ENCODE peak calls at places on chromosomes 6 and 20, in seven cellular contexts. X is EL, Z is T follicular helper cell, A is HEK293T, E is AG09319, K is epithelial cell of esophagus, N is OCI-M1. O is an unnamed sample.

GRCh38 chr20:53434662-53435061 is 159.0 kb downstream of the ZNF217 start:
- DNase-seq in X (no peak), Z (no peak), A (no peak), E (no peak), K (no peak), N (no peak), O (no peak)

GRCh38 chr6:144285548-144285797 is 338 bp downstream of the UTRN start:
- DNase-seq in X (no peak), Z (no peak), A (no peak), E (no peak), K (no peak), N (no peak), O (no peak)

GRCh38 chr20:4108495-4109306 is 93.3 kb upstream of the RNF24 start:
- DNase-seq in X (peak), Z (peak), A (peak), E (peak), K (peak), N (peak), O (peak)

GRCh38 chr6:32668226-32668747 is 1.8 kb upstream of the HLA-DQB1 start:
- DNase-seq in X (no peak), Z (peak), A (peak), E (no peak), K (peak), N (peak), O (peak)

GRCh38 chr6:142820336-142821016 is 124.5 kb downstream of the HIVEP2 start:
- DNase-seq in X (no peak), Z (no peak), A (no peak), E (no peak), K (no peak), N (no peak), O (no peak)

GRCh38 chr6:168554898-168555617 is 114.1 kb downstream of the SMOC2 start:
- DNase-seq in X (no peak), Z (no peak), A (no peak), E (no peak), K (no peak), N (no peak), O (no peak)

GRCh38 chr6:122028933-122029332 is 370.5 kb upstream of the HSF2 start:
- DNase-seq in X (no peak), Z (no peak), A (no peak), E (no peak), K (peak), N (no peak), O (peak)

GRCh38 chr20:35146299-35146921 is 726 bp downstream of the EDEM2 start:
- DNase-seq in X (peak), Z (no peak), A (peak), E (no peak), K (peak), N (peak), O (peak)

GRCh38 chr6:142784344-142784743 is 160.6 kb downstream of the HIVEP2 start:
- DNase-seq in X (no peak), Z (no peak), A (no peak), E (no peak), K (no peak), N (no peak), O (no peak)

GRCh38 chr20:4633780-4634179 is 87.9 kb upstream of the PRND start:
- DNase-seq in X (peak), Z (no peak), A (no peak), E (peak), K (peak), N (no peak), O (peak)

GRCh38 chr6:35752330-35752729 is 15.5 kb downstream of the ARMC12 start:
- DNase-seq in X (no peak), Z (no peak), A (no peak), E (no peak), K (no peak), N (no peak), O (no peak)

GRCh38 chr20:36310215-36310981 is 4.3 kb downstream of the DLGAP4 start:
- DNase-seq in X (no peak), Z (no peak), A (peak), E (no peak), K (no peak), N (no peak), O (no peak)

GRCh38 chr20:53609501-53610445 is 16.1 kb upstream of the ZNF217 start:
- DNase-seq in X (peak), Z (peak), A (peak), E (no peak), K (no peak), N (peak), O (peak)

GRCh38 chr6:124967444-124967843 is 5.2 kb downstream of the RNF217 start:
- DNase-seq in X (peak), Z (no peak), A (no peak), E (no peak), K (peak), N (no peak), O (no peak)

GRCh38 chr6:84774174-84775158 is 10.1 kb upstream of the TBX18 start:
- DNase-seq in X (peak), Z (no peak), A (no peak), E (no peak), K (peak), N (no peak), O (peak)

GRCh38 chr6:69392745-69393144 is 404.1 kb downstream of the LMBRD1 start:
- DNase-seq in X (no peak), Z (no peak), A (no peak), E (no peak), K (no peak), N (no peak), O (no peak)

GRCh38 chr6:167683028-167683862 is 143.5 kb upstream of the AFDN start:
- DNase-seq in X (no peak), Z (no peak), A (no peak), E (no peak), K (peak), N (no peak), O (no peak)

GRCh38 chr20:49187330-49188100 is 619 bp downstream of the STAU1 start:
- DNase-seq in X (no peak), Z (peak), A (no peak), E (no peak), K (peak), N (peak), O (peak)

GRCh38 chr6:154410619-154411044 is 54.0 kb upstream of the IPCEF1 start:
- DNase-seq in X (peak), Z (no peak), A (peak), E (peak), K (peak), N (peak), O (peak)

GRCh38 chr6:168334072-168334471 is 14.5 kb upstream of the DACT2 start:
- DNase-seq in X (no peak), Z (no peak), A (no peak), E (no peak), K (no peak), N (no peak), O (no peak)

GRCh38 chr20:23446505-23446904 is 6.2 kb downstream of the CST11 start:
- DNase-seq in X (peak), Z (no peak), A (peak), E (no peak), K (peak), N (peak), O (peak)

GRCh38 chr6:34389034-34389433 is 3.4 kb downstream of the NUDT3 start:
- DNase-seq in X (no peak), Z (no peak), A (no peak), E (no peak), K (no peak), N (no peak), O (peak)

GRCh38 chr6:164695896-164696295 is 613.5 kb downstream of the C6orf118 start:
- DNase-seq in X (no peak), Z (no peak), A (no peak), E (no peak), K (no peak), N (peak), O (no peak)

GRCh38 chr20:14360386-14360785 is 23.0 kb upstream of the FLRT3 start:
- DNase-seq in X (no peak), Z (no peak), A (no peak), E (no peak), K (peak), N (no peak), O (no peak)

GRCh38 chr6:99130897-99131873 is 183.4 kb upstream of the FBXL4 start:
- DNase-seq in X (no peak), Z (no peak), A (no peak), E (no peak), K (no peak), N (peak), O (peak)

GRCh38 chr6:24547243-24547642 is 52.5 kb downstream of the ALDH5A1 start:
- DNase-seq in X (peak), Z (no peak), A (peak), E (no peak), K (peak), N (peak), O (peak)